ENCODE peak calls at places on chromosomes 1 and 21, in five cellular contexts. S is cardiac muscle cell, W is neural progenitor cell, T is pancreas, U is colonic mucosa. M is an unnamed sample. For H3K27me3, the result is how much of the 10 kb centered on the place peaks cover.

GRCh38 chr1:115135681-115136080 is 46.4 kb upstream of the TSPAN2 start:
- DNase-seq in W (no peak), S (no peak), U (no peak), T (no peak), M (no peak)

GRCh38 chr1:91682882-91683597 is 182.4 kb downstream of the CDC7 start:
- DNase-seq in U (no peak), T (no peak), W (no peak), S (no peak), M (no peak)

GRCh38 chr1:243849089-243850012 is 692 bp downstream of the AKT3 start:
- DNase-seq in W (peak), T (peak), U (peak), S (peak), M (peak)

GRCh38 chr1:155858805-155859233 is 548 bp upstream of the SYT11 start:
- DNase-seq in W (no peak), U (no peak), T (peak), S (no peak), M (no peak)

GRCh38 chr1:154730986-154731489 is 123.1 kb upstream of the ADAR start:
- DNase-seq in T (no peak), W (no peak), U (no peak), S (no peak), M (no peak)

GRCh38 chr1:20124451-20125057 is 5.2 kb upstream of the PLA2G2D start:
- DNase-seq in S (no peak), W (no peak), U (peak), T (no peak), M (no peak)

GRCh38 chr21:36589352-36589971 is 109.5 kb upstream of the SIM2 start:
- DNase-seq in W (peak), U (peak), T (peak), S (no peak), M (no peak)

GRCh38 chr21:33109574-33110339 is 39.8 kb downstream of the OLIG1 start:
- DNase-seq in U (no peak), W (peak), S (peak), T (no peak), M (no peak)

GRCh38 chr1:67749844-67750689 is 65.1 kb downstream of the GADD45A start:
- DNase-seq in W (peak), S (peak), U (no peak), T (no peak), M (no peak)

GRCh38 chr1:113975211-113975895 is 3.9 kb upstream of the OLFML3 start:
- DNase-seq in U (no peak), S (no peak), T (no peak), W (no peak), M (no peak)

GRCh38 chr1:175848329-175848728 is 104.9 kb upstream of the TNR start:
- DNase-seq in U (no peak), S (no peak), W (peak), T (no peak), M (no peak)

GRCh38 chr1:241968618-241969017 is 11.1 kb downstream of the BECN2 start:
- DNase-seq in W (no peak), U (no peak), S (no peak), T (no peak), M (no peak)

GRCh38 chr1:89827330-89827729 is 6.5 kb downstream of the LRRC8D start:
- DNase-seq in S (no peak), U (no peak), T (no peak), W (no peak), M (no peak)
- TF ChIP-seq CTCF in S (no peak), U (no peak), T (no peak), W (no peak), M (no peak)

DNA sequence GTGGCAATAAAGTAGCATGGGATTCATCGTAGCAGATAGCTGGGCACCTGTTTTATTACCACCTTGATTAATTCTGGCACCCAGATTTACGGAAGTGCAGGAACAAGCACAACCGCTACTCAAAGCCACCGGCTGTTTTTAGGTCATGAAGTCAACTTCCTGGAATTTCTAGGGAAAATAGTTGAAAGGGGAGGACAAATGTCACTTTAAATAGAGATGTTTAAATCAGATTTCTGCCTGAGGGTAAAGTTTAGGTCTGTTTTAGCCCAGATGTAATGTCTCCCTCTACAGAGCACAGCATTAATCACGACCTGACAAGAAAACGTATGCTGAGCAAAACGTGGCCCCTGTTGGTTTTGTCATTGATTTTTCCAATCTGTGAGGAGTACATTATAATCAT is 8.0 kb downstream of the ADGRL2 start:
- DNase-seq in U (no peak), S (peak), T (no peak), W (peak), M (no peak)
- H3K27ac ChIP-seq in U (no peak), S (no peak), T (no peak), W (no peak), M (no peak)

GRCh38 chr1:229159668-229160544 is 111.0 kb upstream of the RAB4A start:
- DNase-seq in W (no peak), S (no peak), T (no peak), U (no peak), M (no peak)

GRCh38 chr1:229158317-229159294 is 112.3 kb upstream of the RAB4A start:
- DNase-seq in T (no peak), S (no peak), W (no peak), U (peak), M (no peak)

GRCh38 chr1:229164836-229165285 is 106.0 kb upstream of the RAB4A start:
- DNase-seq in S (no peak), W (no peak), T (no peak), U (peak), M (no peak)

GRCh38 chr1:229164338-229164737 is 106.6 kb upstream of the RAB4A start:
- DNase-seq in W (no peak), T (no peak), S (no peak), U (peak), M (no peak)

DNA sequence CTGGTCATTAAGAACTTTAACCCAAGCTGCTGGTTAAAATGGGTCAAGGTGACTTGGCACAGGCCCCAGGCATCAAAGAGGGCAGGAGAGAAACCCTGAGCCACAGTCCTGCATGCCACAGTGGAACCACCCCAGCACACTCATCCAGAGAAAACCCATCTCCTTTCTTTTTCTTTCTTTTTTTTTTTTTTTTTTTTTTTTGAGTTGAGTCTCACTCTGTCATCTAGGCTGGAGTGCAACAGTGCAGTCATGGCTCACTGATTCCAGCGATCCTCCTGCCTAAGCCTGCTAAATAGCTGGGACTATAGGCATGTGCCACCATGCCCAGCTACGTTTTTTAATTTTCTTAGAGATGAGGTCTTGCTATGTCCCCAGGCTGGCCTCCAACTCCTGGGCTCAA is 109.2 kb upstream of the RAB4A start:
- DNase-seq in T (no peak), W (no peak), U (no peak), S (no peak), M (no peak)
- H3K27me3 ChIP-seq in T (under half), W (under half), U (under half), S (under half), M (under half)

DNA sequence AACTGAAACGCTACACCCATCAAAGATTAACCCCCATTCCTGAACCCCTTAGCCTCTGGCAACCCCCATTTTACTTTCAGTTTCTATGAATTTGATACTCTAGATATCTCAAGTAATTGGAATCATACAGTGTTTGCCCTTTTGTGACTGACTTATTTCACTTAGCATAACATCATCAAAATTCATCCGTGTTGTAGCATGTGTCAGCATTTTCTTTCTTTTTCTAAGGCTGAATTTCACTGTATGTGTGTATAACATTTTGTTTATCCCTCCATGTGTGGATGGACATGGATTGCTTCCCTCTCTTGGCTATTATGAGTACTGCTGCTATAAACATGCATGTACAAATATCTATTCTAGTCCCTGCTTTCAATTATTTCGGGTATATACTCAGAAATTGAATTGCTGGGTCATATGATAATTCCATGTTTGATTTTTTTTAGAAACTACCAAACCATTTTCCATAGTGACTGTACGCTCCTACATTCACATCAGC is 97.3 kb downstream of the MAP3K21 start:
- DNase-seq in W (no peak), T (no peak), S (no peak), U (no peak), M (no peak)
- TF ChIP-seq CTCF in W (no peak), T (no peak), S (no peak), U (no peak), M (no peak)

GRCh38 chr21:38668067-38668466 is 137.7 kb upstream of the ETS2 start:
- DNase-seq in W (no peak), T (no peak), S (no peak), U (no peak), M (no peak)

GRCh38 chr21:38667466-38667865 is 138.3 kb upstream of the ETS2 start:
- DNase-seq in U (no peak), W (no peak), T (no peak), S (no peak), M (no peak)

GRCh38 chr21:38669186-38669585 is 136.5 kb upstream of the ETS2 start:
- DNase-seq in W (peak), S (peak), U (peak), T (no peak), M (no peak)

GRCh38 chr21:38671716-38672115 is 134.0 kb upstream of the ETS2 start:
- DNase-seq in S (no peak), U (no peak), T (no peak), W (no peak), M (no peak)

DNA sequence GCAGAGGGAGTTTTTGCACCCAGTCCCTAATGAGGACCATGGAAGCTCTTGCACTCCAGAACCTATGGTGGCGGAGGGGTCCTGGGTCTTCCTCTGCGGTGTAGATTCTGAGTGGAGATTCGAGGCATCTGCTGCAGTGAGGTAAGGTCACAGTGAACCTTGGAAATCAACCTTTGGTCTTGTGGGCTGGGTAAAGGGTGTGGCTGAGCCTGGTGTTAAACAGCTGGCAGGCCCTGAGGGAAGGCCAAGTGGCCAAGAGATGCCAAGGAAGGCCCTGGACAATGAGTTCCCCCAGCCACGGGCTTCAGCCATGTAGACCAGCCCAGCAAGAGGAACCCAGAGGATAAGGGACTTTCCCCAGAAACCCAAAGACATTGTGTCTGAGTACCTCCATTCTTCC is 137.2 kb upstream of the ETS2 start:
- DNase-seq in S (no peak), W (no peak), T (no peak), U (peak), M (no peak)
- H3K27ac ChIP-seq in S (no peak), W (no peak), T (no peak), U (no peak), M (no peak)

GRCh38 chr1:205568469-205569361 is 63.1 kb downstream of the ELK4 start:
- DNase-seq in S (peak), T (no peak), W (peak), U (peak), M (no peak)

GRCh38 chr1:205567716-205568115 is 63.2 kb downstream of the CDK18 start:
- DNase-seq in T (no peak), W (no peak), S (no peak), U (peak), M (no peak)

GRCh38 chr1:205563927-205564441 is 59.5 kb downstream of the CDK18 start:
- DNase-seq in W (no peak), U (peak), S (no peak), T (no peak), M (no peak)

GRCh38 chr1:205568135-205568468 is 63.6 kb downstream of the CDK18 start:
- DNase-seq in T (no peak), S (no peak), U (peak), W (no peak), M (no peak)

DNA sequence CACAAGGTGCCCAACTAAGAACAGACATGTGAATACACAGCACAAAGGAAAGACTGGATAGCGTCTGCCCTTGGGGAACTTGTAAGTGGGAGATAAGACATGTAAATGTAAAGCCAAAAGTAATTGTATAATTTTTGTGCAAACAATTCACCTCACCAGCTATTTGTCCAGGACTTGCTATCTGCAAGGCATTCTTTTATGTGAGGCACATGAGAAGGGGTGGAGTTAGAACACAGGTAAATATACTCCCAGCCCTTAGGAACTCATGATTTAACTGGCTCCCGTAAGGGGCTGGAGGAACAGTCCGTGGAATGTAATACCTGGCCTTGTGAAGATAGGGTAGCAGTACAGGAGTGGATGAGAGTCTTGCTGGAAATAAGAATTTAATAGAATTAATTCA is 61.3 kb downstream of the CDK18 start:
- DNase-seq in S (no peak), T (no peak), U (peak), W (no peak), M (no peak)
- H3K27me3 ChIP-seq in S (half or more), T (under half), U (under half), W (half or more), M (half or more)

DNA sequence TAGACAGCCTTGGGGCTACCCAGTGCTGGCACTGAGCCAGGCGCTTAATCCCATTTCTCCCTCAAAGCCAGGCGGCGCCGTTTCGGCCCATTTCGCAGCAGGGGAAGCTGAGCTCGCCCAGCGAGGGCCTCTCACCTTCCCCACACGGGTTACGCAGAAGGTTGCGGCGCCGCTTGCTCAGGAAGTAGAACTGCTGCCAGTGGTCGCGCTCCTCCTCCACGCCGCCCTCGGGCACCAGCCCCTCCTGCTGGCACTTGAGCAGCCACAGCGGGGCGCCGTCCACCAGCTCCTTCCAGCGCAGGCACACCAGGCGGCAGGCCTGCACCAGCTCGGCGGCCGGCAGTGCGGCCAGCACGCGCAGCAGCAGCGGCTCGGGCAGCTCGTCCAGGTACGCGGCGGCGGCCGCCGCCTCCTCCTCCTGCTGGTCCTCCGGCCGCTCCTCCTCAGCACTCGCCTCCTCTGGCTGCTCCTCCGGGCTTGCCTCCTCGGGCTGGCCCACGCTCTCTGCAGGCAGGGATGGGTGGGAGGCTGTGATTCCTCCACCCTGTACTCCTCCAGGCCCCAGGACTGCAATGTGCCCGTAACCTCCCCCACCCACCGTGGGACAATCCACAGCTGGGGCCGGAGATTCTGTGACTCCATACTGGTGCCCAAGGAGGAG is 3.8 kb downstream of the FBXO2 start:
- DNase-seq in U (peak), T (peak), W (peak), S (peak), M (peak)
- TF ChIP-seq CTCF in U (peak), T (peak), W (peak), S (peak), M (peak)

DNA sequence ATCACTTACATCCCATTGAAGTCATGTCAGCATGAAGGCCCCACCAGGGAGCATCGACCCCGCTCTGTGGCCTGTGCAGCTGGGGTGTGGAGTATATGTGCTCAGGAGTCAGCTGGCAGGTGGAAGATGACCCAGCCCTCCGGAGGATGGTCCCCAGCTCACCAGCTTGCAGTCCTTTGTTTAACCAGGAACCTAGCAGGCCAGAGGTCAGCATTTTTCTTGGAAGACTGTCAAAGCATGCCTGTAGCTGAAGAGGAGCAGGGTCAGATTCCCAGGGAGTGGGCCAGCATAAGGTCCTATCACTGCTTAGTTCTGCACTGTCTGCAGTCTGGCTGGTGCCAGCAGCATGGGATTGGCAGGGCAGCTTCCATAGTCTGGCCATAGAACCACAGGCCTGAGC is 12.7 kb downstream of the NFASC start:
- DNase-seq in S (no peak), W (peak), T (no peak), U (peak), M (no peak)
- H3K27ac ChIP-seq in S (no peak), W (no peak), T (no peak), U (no peak), M (no peak)

GRCh38 chr1:24973315-24973714 is 43.2 kb upstream of the RUNX3 start:
- DNase-seq in W (no peak), T (no peak), U (no peak), S (no peak), M (no peak)

GRCh38 chr1:24971539-24971938 is 41.5 kb upstream of the RUNX3 start:
- DNase-seq in U (no peak), W (no peak), T (no peak), S (no peak), M (no peak)

GRCh38 chr1:24970399-24970753 is 40.3 kb upstream of the RUNX3 start:
- DNase-seq in S (peak), W (peak), T (no peak), U (no peak), M (no peak)

GRCh38 chr1:24970926-24971530 is 41.0 kb upstream of the RUNX3 start:
- DNase-seq in T (no peak), S (no peak), W (no peak), U (no peak), M (no peak)

GRCh38 chr1:24972257-24973242 is 42.5 kb upstream of the RUNX3 start:
- DNase-seq in S (no peak), W (no peak), T (no peak), U (no peak), M (no peak)
- H3K27me3 ChIP-seq in S (under half), W (under half), T (under half), U (under half), M (under half)

DNA sequence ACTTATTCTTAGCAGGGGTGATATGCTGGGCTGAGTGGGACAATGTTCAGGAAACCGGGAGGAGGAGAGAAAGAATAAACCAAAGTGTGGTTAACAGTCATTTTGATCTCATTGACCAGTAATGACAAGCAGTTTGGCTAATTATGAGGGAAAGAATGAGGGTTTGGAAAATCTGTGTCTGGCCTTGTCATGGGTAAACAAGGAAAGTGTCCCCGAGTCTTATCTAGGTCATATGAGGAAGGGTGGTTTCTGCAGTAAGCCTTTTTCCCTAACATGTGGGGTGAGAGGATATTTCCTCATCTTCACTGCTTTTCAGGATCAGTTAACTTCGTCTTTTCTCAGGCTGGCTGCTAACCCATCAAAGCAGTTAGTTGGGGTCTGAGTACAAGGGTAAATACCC is 155.0 kb downstream of the TPR start:
- DNase-seq in U (no peak), S (no peak), W (no peak), T (no peak), M (no peak)
- TF ChIP-seq CTCF in U (no peak), S (no peak), W (no peak), T (no peak), M (no peak)